ENCODE peak calls at places on chromosome 21, in six cellular contexts. U, S, Y, Z, T and I are unnamed samples.

GRCh38 chr21:15272591-15272990 is 207.8 kb upstream of the NRIP1 start:
- DNase-seq in U (peak), S (no peak), Y (no peak), Z (no peak), T (no peak), I (no peak)

GRCh38 chr21:34592120-34592561 is 22.8 kb downstream of the RCAN1 start:
- DNase-seq in U (no peak), S (peak), Y (peak), Z (no peak), T (no peak), I (no peak)

GRCh38 chr21:42401164-42401563 is 2.5 kb upstream of the UBASH3A start:
- DNase-seq in U (no peak), S (no peak), Y (no peak), Z (peak), T (no peak), I (no peak)

GRCh38 chr21:22575165-22575584 is 1577.0 kb downstream of the NCAM2 start:
- DNase-seq in U (no peak), S (no peak), Y (no peak), Z (no peak), T (no peak), I (peak)

GRCh38 chr21:37230632-37231246 is 36.4 kb downstream of the VPS26C start:
- DNase-seq in U (no peak), S (no peak), Y (no peak), Z (no peak), T (no peak), I (no peak)

GRCh38 chr21:37623689-37624088 is 257.1 kb downstream of the DYRK1A start:
- DNase-seq in U (no peak), S (no peak), Y (no peak), Z (no peak), T (no peak), I (no peak)

GRCh38 chr21:31162827-31163226 is 124.6 kb upstream of the KRTAP19-8 start:
- DNase-seq in U (no peak), S (no peak), Y (no peak), Z (no peak), T (no peak), I (peak)

GRCh38 chr21:21860888-21861287 is 862.7 kb downstream of the NCAM2 start:
- DNase-seq in U (no peak), S (no peak), Y (no peak), Z (no peak), T (no peak), I (no peak)

GRCh38 chr21:34813266-34813886 is 144.6 kb downstream of the CLIC6 start:
- DNase-seq in U (peak), S (no peak), Y (no peak), Z (no peak), T (no peak), I (peak)

GRCh38 chr21:31218830-31219608 is 125.0 kb downstream of the TIAM1 start:
- DNase-seq in U (peak), S (peak), Y (peak), Z (peak), T (peak), I (peak)

GRCh38 chr21:8992731-8993174 is 1528.6 kb upstream of the TPTE start:
- DNase-seq in U (no peak), S (peak), Y (no peak), Z (no peak), T (no peak), I (no peak)

GRCh38 chr21:42189860-42190491 is 29.0 kb upstream of the ABCG1 start:
- DNase-seq in U (no peak), S (peak), Y (no peak), Z (no peak), T (peak), I (no peak)

DNA sequence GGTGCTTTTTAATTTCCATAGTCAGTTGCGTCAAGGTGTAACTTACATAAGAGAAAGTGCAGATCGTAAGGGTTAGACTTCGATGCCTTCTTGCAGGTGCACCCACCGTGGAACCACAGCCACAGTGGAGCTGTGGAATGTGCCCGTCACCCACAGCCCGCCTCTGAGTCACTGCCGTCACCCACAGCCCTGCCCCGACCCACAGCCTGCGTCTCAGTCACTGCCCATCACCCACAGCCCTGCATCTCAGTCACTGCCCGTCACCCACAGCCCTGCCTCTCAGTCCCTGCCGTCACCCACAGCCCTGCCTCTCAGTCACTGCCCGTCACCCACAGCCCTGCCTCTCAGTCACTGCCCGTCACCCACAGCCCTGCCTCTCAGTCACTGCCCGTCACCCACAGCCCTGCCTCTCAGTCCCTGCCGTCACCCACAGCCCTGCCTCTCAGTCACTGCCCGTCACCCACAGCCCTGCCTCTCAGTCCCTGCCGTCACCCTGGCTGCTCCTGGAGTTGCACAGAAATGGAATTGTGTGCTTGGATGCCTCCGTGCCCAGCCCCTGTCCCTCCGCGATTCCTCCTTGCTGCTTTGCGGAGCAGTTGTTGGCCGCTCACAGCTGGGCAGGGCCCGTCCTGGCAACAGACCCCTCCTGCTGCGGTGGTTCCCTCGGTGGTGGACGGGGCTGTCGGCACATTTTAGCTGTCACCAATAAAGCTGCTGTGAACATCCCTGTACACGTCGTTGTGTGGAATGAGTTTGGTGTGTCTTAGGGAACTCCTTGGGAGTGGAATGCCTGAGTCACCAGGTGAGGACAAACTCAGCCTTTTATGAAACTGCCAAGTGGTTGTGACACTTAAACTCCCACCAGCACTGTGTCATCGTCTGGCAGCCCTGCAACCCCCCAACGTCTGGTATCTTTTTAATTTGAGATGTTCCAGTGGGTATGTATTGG is 44.9 kb upstream of the COL6A2 start:
- DNase-seq in U (peak), S (peak), Y (no peak), Z (no peak), T (peak), I (no peak)
- H3K27ac ChIP-seq in U (peak), S (no peak), Y (no peak), Z (no peak), T (no peak), I (no peak)

GRCh38 chr21:17513214-17514123 is 626 bp downstream of the CXADR start:
- DNase-seq in U (peak), S (no peak), Y (no peak), Z (peak), T (no peak), I (peak)
- TF ChIP-seq CTCF in U (no peak), S (no peak), Y (no peak), Z (no peak), T (no peak), I (no peak)

GRCh38 chr21:45064091-45064490 is 10.3 kb upstream of the ADARB1 start:
- DNase-seq in U (no peak), S (no peak), Y (no peak), Z (no peak), T (no peak), I (no peak)
- H3K27ac ChIP-seq in U (no peak), S (no peak), Y (peak), Z (no peak), T (no peak), I (no peak)

GRCh38 chr21:45357436-45358260 is 47.3 kb upstream of the COL18A1 start:
- DNase-seq in U (no peak), S (peak), Y (no peak), Z (no peak), T (no peak), I (no peak)
- TF ChIP-seq CTCF in U (no peak), S (no peak), Y (no peak), Z (no peak), T (no peak), I (no peak)

GRCh38 chr21:29196664-29197052 is 66.2 kb downstream of the MAP3K7CL start:
- DNase-seq in U (no peak), S (no peak), Y (no peak), Z (no peak), T (no peak), I (no peak)

GRCh38 chr21:29194342-29194741 is 63.9 kb downstream of the MAP3K7CL start:
- DNase-seq in U (no peak), S (no peak), Y (no peak), Z (no peak), T (no peak), I (no peak)

GRCh38 chr21:29193907-29194306 is 63.5 kb downstream of the MAP3K7CL start:
- DNase-seq in U (no peak), S (no peak), Y (no peak), Z (no peak), T (no peak), I (no peak)

GRCh38 chr21:29194847-29195246 is 64.4 kb downstream of the MAP3K7CL start:
- DNase-seq in U (no peak), S (no peak), Y (no peak), Z (no peak), T (no peak), I (no peak)

GRCh38 chr21:29196021-29196663 is 65.7 kb downstream of the MAP3K7CL start:
- DNase-seq in U (peak), S (peak), Y (peak), Z (peak), T (no peak), I (peak)
- H3K27ac ChIP-seq in U (peak), S (peak), Y (peak), Z (peak), T (peak), I (no peak)

GRCh38 chr21:46323710-46324389 is at the start of the genes C21orf58 and PCNT:
- DNase-seq in U (peak), S (peak), Y (peak), Z (peak), T (peak), I (peak)

GRCh38 chr21:46323227-46323709 is 402 bp downstream of the C21orf58 start:
- DNase-seq in U (no peak), S (peak), Y (no peak), Z (no peak), T (no peak), I (no peak)

GRCh38 chr21:46324390-46325072 is 575 bp downstream of the PCNT start:
- DNase-seq in U (peak), S (peak), Y (peak), Z (peak), T (peak), I (peak)

GRCh38 chr21:46326110-46326703 is 2.3 kb downstream of the PCNT start:
- DNase-seq in U (peak), S (no peak), Y (no peak), Z (no peak), T (no peak), I (no peak)

GRCh38 chr21:46325073-46325912 is 1.3 kb downstream of the PCNT start:
- DNase-seq in U (peak), S (no peak), Y (peak), Z (peak), T (peak), I (peak)
- TF ChIP-seq CTCF in U (no peak), S (no peak), Y (peak), Z (no peak), T (no peak), I (no peak)

DNA sequence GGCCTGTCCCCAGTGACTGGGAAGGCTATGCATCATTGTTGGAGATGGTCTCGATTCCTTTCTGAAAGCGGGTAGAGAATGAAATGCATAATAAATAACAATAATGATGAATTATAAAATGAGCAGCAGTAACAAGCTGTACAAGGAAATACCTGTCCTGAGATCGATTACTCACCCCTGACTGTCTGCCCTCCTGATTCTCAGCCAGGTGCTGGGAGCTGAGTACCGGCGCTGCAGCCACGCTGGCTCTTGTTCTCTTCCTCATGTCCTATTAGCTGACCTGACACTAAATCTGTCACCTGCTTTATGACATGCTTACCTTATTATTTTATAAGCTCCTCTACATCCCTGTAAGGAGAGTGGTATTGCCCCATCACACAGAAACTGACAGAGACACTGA is 3.4 kb downstream of the AGPAT3 start:
- DNase-seq in U (no peak), S (no peak), Y (no peak), Z (no peak), T (no peak), I (peak)
- H3K27ac ChIP-seq in U (no peak), S (peak), Y (no peak), Z (no peak), T (peak), I (peak)

DNA sequence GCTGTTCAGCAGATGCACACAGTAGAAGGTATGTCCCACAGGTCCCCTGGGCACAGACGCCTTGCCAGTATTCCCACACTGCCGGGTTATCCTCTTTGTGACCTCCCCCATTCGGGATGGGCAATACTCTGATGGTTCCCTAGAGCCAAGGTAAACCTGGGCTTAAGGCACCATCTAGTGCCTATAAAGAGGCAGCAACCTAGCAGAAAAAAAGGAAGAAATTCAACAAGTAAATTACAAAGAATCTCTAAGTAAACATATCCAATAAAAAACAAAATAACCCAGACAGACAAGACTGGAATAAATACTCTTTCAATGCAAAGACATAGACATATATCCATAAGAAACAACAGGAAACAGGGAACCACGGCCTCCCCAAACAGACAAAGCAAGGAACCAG is 39.4 kb downstream of the HSF2BP start:
- DNase-seq in U (no peak), S (no peak), Y (no peak), Z (no peak), T (no peak), I (no peak)
- TF ChIP-seq CTCF in U (peak), S (no peak), Y (no peak), Z (no peak), T (no peak), I (no peak)

GRCh38 chr21:45154511-45155508 is 80.4 kb downstream of the ADARB1 start:
- DNase-seq in U (no peak), S (peak), Y (peak), Z (no peak), T (peak), I (no peak)
- H3K27ac ChIP-seq in U (no peak), S (no peak), Y (peak), Z (no peak), T (no peak), I (no peak)

DNA sequence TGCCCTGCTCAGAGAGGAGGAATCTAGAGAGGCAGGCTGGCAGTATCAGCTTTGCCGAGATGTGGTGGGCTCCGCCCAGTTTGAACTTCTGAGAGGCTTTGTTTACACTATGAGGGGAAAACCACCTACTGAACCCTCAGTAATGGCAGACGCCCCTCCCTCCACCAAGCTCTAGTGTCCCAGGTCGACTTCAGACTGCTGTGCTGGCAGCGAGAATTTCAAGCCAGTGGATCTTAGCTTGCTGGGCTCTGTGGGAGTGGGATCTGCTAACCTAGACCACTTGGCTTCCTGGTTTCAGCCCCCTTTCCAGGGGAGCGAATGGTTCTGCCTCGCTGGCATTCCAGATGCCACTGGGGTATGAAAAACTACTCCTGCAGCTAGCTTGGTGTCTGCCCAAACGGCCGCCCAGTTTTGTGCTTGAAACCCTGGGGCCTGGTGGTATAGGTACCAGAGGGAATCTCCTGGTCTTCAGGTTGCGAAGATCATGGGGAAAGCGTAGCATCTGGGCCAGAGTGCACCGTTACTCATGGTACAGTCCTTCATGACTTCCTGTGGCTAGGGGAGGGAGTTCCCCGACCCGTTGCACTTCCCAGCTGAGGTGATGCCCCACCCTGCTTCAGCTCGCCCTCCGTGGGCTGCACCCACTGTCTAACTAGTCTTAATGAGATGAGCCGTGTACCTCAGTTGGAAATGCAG is 43.6 kb downstream of the C21orf91 start:
- DNase-seq in U (no peak), S (no peak), Y (no peak), Z (peak), T (no peak), I (no peak)
- TF ChIP-seq CTCF in U (no peak), S (no peak), Y (no peak), Z (no peak), T (no peak), I (no peak)